ENCODE peak calls at places on chromosomes 4 and X, in six cellular contexts. One of them, this sample, is unnamed. For H3K9me3, the result is how much of the 10 kb centered on the place peaks cover.

GRCh38 chrX:13888284-13888683 is 71.4 kb upstream of the GPM6B start:
- DNase-seq in H1: no peak
- DNase-seq in neuronal stem cell: no peak
- DNase-seq in H9: no peak
- DNase-seq in mesenchymal stem cell: no peak
- DNase-seq in IMR-90: no peak
- DNase-seq in this sample: no peak

GRCh38 chrX:4484266-4484665 is 770.8 kb upstream of the PRKX start:
- DNase-seq in H1: no peak
- DNase-seq in neuronal stem cell: no peak
- DNase-seq in H9: peak
- DNase-seq in mesenchymal stem cell: no peak
- DNase-seq in IMR-90: no peak
- DNase-seq in this sample: peak

GRCh38 chrX:40578039-40578438 is 2.7 kb upstream of the ATP6AP2 start:
- DNase-seq in H1: no peak
- DNase-seq in neuronal stem cell: no peak
- DNase-seq in H9: no peak
- DNase-seq in mesenchymal stem cell: no peak
- DNase-seq in IMR-90: no peak
- DNase-seq in this sample: no peak

GRCh38 chrX:99798951-99799350 is 611.1 kb downstream of the PCDH19 start:
- DNase-seq in H1: no peak
- DNase-seq in neuronal stem cell: no peak
- DNase-seq in H9: no peak
- DNase-seq in mesenchymal stem cell: no peak
- DNase-seq in IMR-90: no peak
- DNase-seq in this sample: no peak

GRCh38 chr4:2320152-2320551 is 58.2 kb upstream of the MXD4 start:
- DNase-seq in H1: no peak
- DNase-seq in neuronal stem cell: no peak
- DNase-seq in H9: no peak
- DNase-seq in mesenchymal stem cell: no peak
- DNase-seq in IMR-90: no peak
- DNase-seq in this sample: no peak

GRCh38 chrX:40085714-40086113 is 12.0 kb downstream of the BCOR start:
- DNase-seq in H1: no peak
- DNase-seq in neuronal stem cell: no peak
- DNase-seq in H9: peak
- DNase-seq in mesenchymal stem cell: no peak
- DNase-seq in IMR-90: no peak
- DNase-seq in this sample: no peak

GRCh38 chr4:152106781-152107321 is 346.0 kb upstream of the GATB start:
- DNase-seq in H1: no peak
- DNase-seq in neuronal stem cell: no peak
- DNase-seq in H9: no peak
- DNase-seq in mesenchymal stem cell: no peak
- DNase-seq in IMR-90: no peak
- DNase-seq in this sample: no peak

GRCh38 chr4:150217192-150217591 is 138.9 kb downstream of the DCLK2 start:
- DNase-seq in H1: no peak
- DNase-seq in neuronal stem cell: peak
- DNase-seq in H9: no peak
- DNase-seq in mesenchymal stem cell: peak
- DNase-seq in IMR-90: peak
- DNase-seq in this sample: peak

GRCh38 chr4:188606635-188607034 is 467.4 kb downstream of the TRIML1 start:
- DNase-seq in H1: no peak
- DNase-seq in neuronal stem cell: no peak
- DNase-seq in H9: no peak
- DNase-seq in mesenchymal stem cell: no peak
- DNase-seq in IMR-90: no peak
- DNase-seq in this sample: no peak

GRCh38 chr4:14667624-14668295 is 334.5 kb upstream of the CPEB2 start:
- DNase-seq in H1: no peak
- DNase-seq in neuronal stem cell: no peak
- DNase-seq in H9: no peak
- DNase-seq in mesenchymal stem cell: no peak
- DNase-seq in IMR-90: no peak
- DNase-seq in this sample: no peak

GRCh38 chrX:54715621-54716020 is 82.4 kb downstream of the ITIH6 start:
- DNase-seq in H1: no peak
- DNase-seq in neuronal stem cell: no peak
- DNase-seq in H9: no peak
- DNase-seq in mesenchymal stem cell: no peak
- DNase-seq in IMR-90: no peak
- DNase-seq in this sample: peak

GRCh38 chr4:77564231-77564630 is 41.4 kb upstream of the CXCL13 start:
- DNase-seq in H1: no peak
- DNase-seq in neuronal stem cell: no peak
- DNase-seq in H9: no peak
- DNase-seq in mesenchymal stem cell: no peak
- DNase-seq in IMR-90: no peak
- DNase-seq in this sample: no peak

GRCh38 chrX:15298780-15299179 is 16.7 kb downstream of the ASB11 start:
- DNase-seq in H1: no peak
- DNase-seq in neuronal stem cell: no peak
- DNase-seq in H9: no peak
- DNase-seq in mesenchymal stem cell: no peak
- DNase-seq in IMR-90: no peak
- DNase-seq in this sample: no peak

GRCh38 chr4:78057600-78058560 is 757 bp downstream of the FRAS1 start:
- DNase-seq in H1: peak
- DNase-seq in neuronal stem cell: peak
- DNase-seq in H9: no peak
- DNase-seq in mesenchymal stem cell: peak
- DNase-seq in IMR-90: peak
- DNase-seq in this sample: peak

GRCh38 chr4:54363037-54363436 is 133.9 kb downstream of the PDGFRA start:
- DNase-seq in H1: no peak
- DNase-seq in neuronal stem cell: no peak
- DNase-seq in H9: no peak
- DNase-seq in mesenchymal stem cell: no peak
- DNase-seq in IMR-90: no peak
- DNase-seq in this sample: no peak

GRCh38 chrX:150581093-150581775 is 12.8 kb downstream of the MTM1 start:
- DNase-seq in H1: no peak
- DNase-seq in neuronal stem cell: no peak
- DNase-seq in H9: no peak
- DNase-seq in mesenchymal stem cell: peak
- DNase-seq in IMR-90: peak
- DNase-seq in this sample: peak

GRCh38 chr4:88147799-88148217 is 10.6 kb downstream of the ABCG2 start:
- DNase-seq in H1: no peak
- DNase-seq in neuronal stem cell: no peak
- DNase-seq in H9: no peak
- DNase-seq in mesenchymal stem cell: peak
- DNase-seq in IMR-90: no peak
- DNase-seq in this sample: peak
- H2AK5ac ChIP-seq in H1: no peak
- H2AK5ac ChIP-seq in neuronal stem cell: no peak
- H2AK5ac ChIP-seq in H9: no peak
- H2AK5ac ChIP-seq in mesenchymal stem cell: no peak
- H2AK5ac ChIP-seq in IMR-90: peak
- H2AK5ac ChIP-seq in this sample: no peak

GRCh38 chr4:107444-108429 is 16.6 kb upstream of the ZNF718 start:
- DNase-seq in H1: peak
- DNase-seq in neuronal stem cell: no peak
- DNase-seq in H9: no peak
- DNase-seq in mesenchymal stem cell: no peak
- DNase-seq in IMR-90: no peak
- DNase-seq in this sample: no peak
- H3K9me3 ChIP-seq in H1: under half
- H3K9me3 ChIP-seq in neuronal stem cell: under half
- H3K9me3 ChIP-seq in H9: under half
- H3K9me3 ChIP-seq in mesenchymal stem cell: half or more
- H3K9me3 ChIP-seq in IMR-90: under half
- H3K9me3 ChIP-seq in this sample: under half

GRCh38 chr4:40621229-40621591 is 8.5 kb downstream of the RBM47 start:
- DNase-seq in H1: no peak
- DNase-seq in neuronal stem cell: no peak
- DNase-seq in H9: no peak
- DNase-seq in mesenchymal stem cell: no peak
- DNase-seq in IMR-90: no peak
- DNase-seq in this sample: no peak
- H2AK5ac ChIP-seq in H1: no peak
- H2AK5ac ChIP-seq in neuronal stem cell: no peak
- H2AK5ac ChIP-seq in H9: no peak
- H2AK5ac ChIP-seq in mesenchymal stem cell: no peak
- H2AK5ac ChIP-seq in IMR-90: peak
- H2AK5ac ChIP-seq in this sample: no peak

DNA sequence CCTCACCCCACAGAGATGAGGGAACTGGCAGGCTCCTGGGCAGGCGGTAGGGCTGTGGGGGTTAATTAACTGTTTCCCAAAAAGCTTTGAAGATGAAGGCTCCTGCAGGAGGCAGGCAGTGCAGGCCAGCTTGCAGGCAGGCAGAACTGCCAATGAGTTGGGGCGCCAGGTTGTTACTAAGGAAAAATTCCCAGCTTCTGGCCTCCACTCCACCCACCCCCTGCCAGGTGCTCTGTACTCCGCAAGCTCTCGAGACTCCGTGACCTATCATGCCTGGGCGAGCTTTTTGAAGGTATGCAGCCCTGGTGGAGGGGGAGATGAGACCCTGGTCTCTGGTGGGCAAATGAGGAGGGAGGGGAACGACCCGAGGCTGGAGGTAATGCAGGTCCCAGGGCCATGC is 41.8 kb downstream of the PJA1 start:
- DNase-seq in H1: no peak
- DNase-seq in neuronal stem cell: no peak
- DNase-seq in H9: no peak
- DNase-seq in mesenchymal stem cell: no peak
- DNase-seq in IMR-90: no peak
- DNase-seq in this sample: no peak
- H3K9me3 ChIP-seq in H1: under half
- H3K9me3 ChIP-seq in neuronal stem cell: under half
- H3K9me3 ChIP-seq in H9: under half
- H3K9me3 ChIP-seq in mesenchymal stem cell: under half
- H3K9me3 ChIP-seq in IMR-90: under half
- H3K9me3 ChIP-seq in this sample: under half

GRCh38 chr4:93065790-93066189 is 762.0 kb downstream of the GRID2 start:
- DNase-seq in H1: no peak
- DNase-seq in neuronal stem cell: no peak
- DNase-seq in H9: no peak
- DNase-seq in mesenchymal stem cell: no peak
- DNase-seq in IMR-90: no peak
- DNase-seq in this sample: no peak
- H2AK5ac ChIP-seq in H1: no peak
- H2AK5ac ChIP-seq in neuronal stem cell: no peak
- H2AK5ac ChIP-seq in H9: no peak
- H2AK5ac ChIP-seq in mesenchymal stem cell: no peak
- H2AK5ac ChIP-seq in IMR-90: no peak
- H2AK5ac ChIP-seq in this sample: no peak

GRCh38 chr4:28007693-28008092 is 1147.1 kb downstream of the STIM2 start:
- DNase-seq in H1: no peak
- DNase-seq in neuronal stem cell: no peak
- DNase-seq in H9: no peak
- DNase-seq in mesenchymal stem cell: no peak
- DNase-seq in IMR-90: no peak
- DNase-seq in this sample: no peak
- H3K9me3 ChIP-seq in H1: under half
- H3K9me3 ChIP-seq in neuronal stem cell: under half
- H3K9me3 ChIP-seq in H9: under half
- H3K9me3 ChIP-seq in mesenchymal stem cell: under half
- H3K9me3 ChIP-seq in IMR-90: under half
- H3K9me3 ChIP-seq in this sample: under half

GRCh38 chr4:123501733-123502132 is 105.1 kb downstream of the SPRY1 start:
- DNase-seq in H1: no peak
- DNase-seq in neuronal stem cell: no peak
- DNase-seq in H9: no peak
- DNase-seq in mesenchymal stem cell: no peak
- DNase-seq in IMR-90: no peak
- DNase-seq in this sample: no peak

GRCh38 chr4:123506311-123506685 is 109.7 kb downstream of the SPRY1 start:
- DNase-seq in H1: peak
- DNase-seq in neuronal stem cell: no peak
- DNase-seq in H9: peak
- DNase-seq in mesenchymal stem cell: no peak
- DNase-seq in IMR-90: no peak
- DNase-seq in this sample: no peak

GRCh38 chr4:123505077-123505456 is 108.5 kb downstream of the SPRY1 start:
- DNase-seq in H1: no peak
- DNase-seq in neuronal stem cell: no peak
- DNase-seq in H9: no peak
- DNase-seq in mesenchymal stem cell: peak
- DNase-seq in IMR-90: peak
- DNase-seq in this sample: no peak

GRCh38 chr4:123505457-123506310 is 109.1 kb downstream of the SPRY1 start:
- DNase-seq in H1: peak
- DNase-seq in neuronal stem cell: peak
- DNase-seq in H9: peak
- DNase-seq in mesenchymal stem cell: peak
- DNase-seq in IMR-90: peak
- DNase-seq in this sample: no peak

DNA sequence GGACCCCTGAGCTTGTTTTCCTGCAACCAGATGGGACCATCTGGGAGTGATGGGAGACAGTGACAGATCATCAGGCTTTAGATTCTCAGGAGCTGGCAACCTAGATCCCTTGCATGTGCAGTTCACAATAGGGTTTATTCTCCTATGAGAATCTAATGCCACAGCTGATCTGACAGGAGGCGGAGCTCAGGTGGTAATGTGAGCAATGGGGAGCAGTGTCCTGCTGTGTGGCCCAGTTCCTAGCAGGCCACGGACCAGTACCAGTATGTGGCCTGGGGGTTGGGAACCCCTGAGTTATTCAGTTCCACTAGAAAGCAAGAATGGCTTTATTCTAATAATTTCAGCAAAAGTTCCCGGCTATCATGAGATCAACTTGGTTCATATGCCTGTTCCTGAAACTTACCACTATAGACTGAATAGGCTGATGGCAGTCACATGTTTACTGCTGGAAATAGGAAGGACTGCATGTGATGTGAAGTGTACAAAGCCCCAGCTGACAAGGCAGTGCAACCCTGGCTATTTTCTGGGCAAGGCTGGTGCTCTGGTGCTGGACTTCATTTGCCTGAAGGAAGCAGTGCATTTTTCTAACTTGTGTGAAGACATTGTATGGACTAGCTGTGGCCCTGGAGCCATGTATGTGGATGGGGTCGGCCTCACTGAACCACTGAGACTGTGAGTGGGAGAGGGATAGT is 107.2 kb downstream of the SPRY1 start:
- DNase-seq in H1: no peak
- DNase-seq in neuronal stem cell: no peak
- DNase-seq in H9: no peak
- DNase-seq in mesenchymal stem cell: no peak
- DNase-seq in IMR-90: no peak
- DNase-seq in this sample: peak
- H2AK5ac ChIP-seq in H1: peak
- H2AK5ac ChIP-seq in neuronal stem cell: no peak
- H2AK5ac ChIP-seq in H9: no peak
- H2AK5ac ChIP-seq in mesenchymal stem cell: no peak
- H2AK5ac ChIP-seq in IMR-90: peak
- H2AK5ac ChIP-seq in this sample: no peak

DNA sequence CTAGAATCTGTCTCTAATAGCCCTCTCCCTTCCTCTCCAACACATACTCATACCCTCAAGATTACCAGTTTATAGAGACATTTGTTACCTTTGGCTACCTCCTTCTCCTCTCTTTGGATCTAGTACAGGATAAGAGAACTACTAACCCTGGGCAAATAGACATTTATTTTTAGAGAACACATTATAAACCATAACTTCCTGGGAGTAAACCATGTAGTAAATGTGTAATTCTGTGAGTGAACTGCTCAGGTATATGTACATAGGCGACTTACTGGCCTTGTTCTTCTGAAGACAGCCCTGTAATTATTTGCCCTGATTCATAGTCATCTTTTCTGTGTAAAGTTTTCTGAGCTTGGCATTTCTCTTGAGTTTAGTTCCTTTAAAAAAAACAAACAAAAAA is 94.2 kb downstream of the KDM6A start:
- DNase-seq in H1: no peak
- DNase-seq in neuronal stem cell: no peak
- DNase-seq in H9: no peak
- DNase-seq in mesenchymal stem cell: no peak
- DNase-seq in IMR-90: no peak
- DNase-seq in this sample: no peak
- H3K9me3 ChIP-seq in H1: under half
- H3K9me3 ChIP-seq in neuronal stem cell: under half
- H3K9me3 ChIP-seq in H9: under half
- H3K9me3 ChIP-seq in mesenchymal stem cell: under half
- H3K9me3 ChIP-seq in IMR-90: under half
- H3K9me3 ChIP-seq in this sample: under half

This sample was measured in trophoblast cell.